ENCODE peak calls at places on chromosome X, in eight cellular contexts. T, H, V, K, W, Z, U and J are unnamed samples.

GRCh38 chrX:14051416-14051815 is 21.7 kb upstream of the GEMIN8 start:
- DNase-seq in W (no peak), T (no peak), U (no peak), Z (no peak), H (peak; percentile 16), V (peak; percentile 2), K (no peak), J (no peak)

GRCh38 chrX:17472424-17472823 is 97.4 kb downstream of the NHS start:
- DNase-seq in V (no peak), U (no peak), Z (no peak), K (no peak), W (no peak), H (no peak), T (no peak), J (no peak)

GRCh38 chrX:108299101-108299591 is 139.1 kb downstream of the COL4A6 start:
- DNase-seq in Z (no peak), W (no peak), T (no peak), K (peak; percentile 36), H (no peak), U (no peak), V (no peak), J (no peak)

GRCh38 chrX:121008920-121009319 is 23.4 kb upstream of the CT47A1 start:
- DNase-seq in Z (no peak), V (no peak), W (no peak), H (no peak), K (no peak), U (no peak), T (no peak), J (no peak)

GRCh38 chrX:2430265-2430825 is 70.4 kb downstream of the DHRSX start:
- DNase-seq in T (peak; percentile 53), H (no peak), W (no peak), K (no peak), V (no peak), Z (no peak), U (no peak), J (no peak)

GRCh38 chrX:44012484-44013096 is 39.4 kb upstream of the NDP start:
- DNase-seq in W (no peak), U (no peak), T (no peak), H (no peak), Z (no peak), K (peak; percentile 86), V (peak; percentile 85), J (peak; percentile 82)

GRCh38 chrX:8084023-8084422 is 87.0 kb downstream of the VCX2 start:
- DNase-seq in H (no peak), T (no peak), U (no peak), Z (peak; percentile 75), W (no peak), V (no peak), K (peak; percentile 93), J (no peak)

GRCh38 chrX:125507119-125507518 is 187.4 kb downstream of the TEX13C start:
- DNase-seq in T (no peak), U (no peak), V (no peak), W (no peak), H (no peak), Z (no peak), K (peak; percentile 30), J (no peak)

GRCh38 chrX:111375747-111376146 is 36.2 kb downstream of the DCX start:
- DNase-seq in H (no peak), V (no peak), U (no peak), W (no peak), T (no peak), K (peak; percentile 8), Z (no peak), J (no peak)

GRCh38 chrX:77901506-77901905 is 2.2 kb downstream of the COX7B start:
- DNase-seq in U (no peak), H (no peak), T (no peak), Z (no peak), V (no peak), K (no peak), W (no peak), J (no peak)

GRCh38 chrX:20527458-20528099 is 260.9 kb upstream of the RPS6KA3 start:
- DNase-seq in Z (peak; percentile 33), H (peak; percentile 77), U (no peak), W (no peak), T (no peak), K (no peak), V (peak; percentile 31), J (no peak)

GRCh38 chrX:15515931-15516330 is 15.3 kb downstream of the BMX start:
- DNase-seq in H (no peak), V (no peak), U (no peak), W (no peak), T (no peak), K (no peak), Z (no peak), J (no peak)

GRCh38 chrX:152614786-152615185 is 22.9 kb upstream of the GABRQ start:
- DNase-seq in K (no peak), T (no peak), H (no peak), W (no peak), Z (no peak), U (no peak), V (no peak), J (no peak)

GRCh38 chrX:71543316-71543715 is 10.4 kb downstream of the OGT start:
- DNase-seq in W (no peak), U (no peak), Z (no peak), H (no peak), V (peak; percentile 75), T (no peak), K (peak; percentile 86), J (peak; percentile 93)

GRCh38 chrX:110226931-110227330 is 91.0 kb downstream of the AMMECR1 start:
- DNase-seq in T (no peak), V (no peak), H (no peak), K (peak; percentile 25), W (no peak), U (no peak), Z (no peak), J (no peak)

GRCh38 chrX:120302434-120302833 is 8.8 kb downstream of the TMEM255A start:
- DNase-seq in K (no peak), W (no peak), U (no peak), H (no peak), Z (no peak), V (no peak), T (no peak), J (no peak)

GRCh38 chrX:109632906-109633504 is 8.0 kb upstream of the KCNE5 start:
- DNase-seq in H (peak; percentile 29), Z (no peak), V (peak; percentile 8), W (no peak), K (no peak), U (no peak), T (no peak), J (peak; percentile 15)

GRCh38 chrX:118904664-118905063 is 69.8 kb upstream of the LONRF3 start:
- DNase-seq in V (no peak), T (no peak), W (no peak), U (no peak), Z (no peak), H (no peak), K (no peak), J (no peak)

GRCh38 chrX:134172588-134173259 is 64.3 kb upstream of the CCDC160 start:
- DNase-seq in K (no peak), U (no peak), Z (no peak), T (no peak), V (no peak), H (no peak), W (no peak), J (no peak)

GRCh38 chrX:31038585-31039326 is 33.1 kb downstream of the FTHL17 start:
- DNase-seq in Z (peak; percentile 24), U (no peak), V (peak; percentile 13), H (peak; percentile 57), K (peak; percentile 31), T (no peak), W (no peak), J (peak; percentile 6)

GRCh38 chrX:13293700-13294099 is 26.2 kb downstream of the ATXN3L start:
- DNase-seq in Z (peak; percentile 88), K (peak; percentile 35), T (no peak), U (no peak), H (peak; percentile 53), W (no peak), V (no peak), J (no peak)

GRCh38 chrX:13888284-13888683 is 71.4 kb upstream of the GPM6B start:
- DNase-seq in Z (no peak), V (no peak), W (no peak), T (no peak), U (peak; percentile 3), K (no peak), H (no peak), J (no peak)

GRCh38 chrX:149860445-149860844 is 20.5 kb upstream of the MAGEA8 start:
- DNase-seq in T (no peak), V (no peak), U (no peak), Z (no peak), W (no peak), H (no peak), K (no peak), J (no peak)

GRCh38 chrX:24151513-24151912 is 2.0 kb downstream of the ZFX start:
- DNase-seq in W (no peak), U (no peak), H (no peak), K (no peak), Z (no peak), T (no peak), V (no peak), J (no peak)

GRCh38 chrX:150856101-150856500 is 42.4 kb downstream of the CD99L2 start:
- DNase-seq in K (peak; percentile 71), V (no peak), T (no peak), W (no peak), H (no peak), Z (no peak), U (no peak), J (no peak)

GRCh38 chrX:12999422-12999821 is 24.5 kb downstream of the TMSB4X start:
- DNase-seq in T (no peak), K (peak; percentile 33), U (no peak), Z (no peak), H (no peak), V (no peak), W (no peak), J (no peak)

GRCh38 chrX:54885740-54886139 is 34.9 kb upstream of the TRO start:
- DNase-seq in V (no peak), K (no peak), W (no peak), T (no peak), U (no peak), H (no peak), Z (no peak), J (no peak)

GRCh38 chrX:144219035-144219434 is 335.2 kb downstream of the UBE2NL start:
- DNase-seq in V (peak; percentile 0), W (no peak), K (no peak), U (no peak), Z (no peak), H (no peak), T (no peak), J (no peak)

GRCh38 chrX:152902502-152902820 is 4.6 kb downstream of the ZNF185 start:
- DNase-seq in Z (no peak), V (no peak), T (no peak), U (no peak), H (no peak), W (peak; percentile 26), K (no peak), J (no peak)

GRCh38 chrX:54423161-54423888 is 16.9 kb upstream of the TSR2 start:
- DNase-seq in U (no peak), K (no peak), T (no peak), W (peak; percentile 50), Z (no peak), H (no peak), V (no peak), J (no peak)

GRCh38 chrX:40748977-40749376 is 13.6 kb upstream of the MED14 start:
- DNase-seq in W (no peak), V (no peak), T (no peak), H (no peak), K (no peak), U (no peak), Z (no peak), J (no peak)